ENCODE peak calls at places on chromosomes 13 and 19, in nine cellular contexts. H is ovary; T is neural progenitor cell; W is brain microvascular endothelial cell; M is heart left ventricle; S is endothelial cell of umbilical vein; D is IMR-90; P is uterus; G is CD4-positive, alpha-beta T cell. Z is an unnamed sample.

GRCh38 chr19:58228584-58229254 is at the start of gene ZNF544:
- DNase-seq in D (peak; percentile 64), H (peak; percentile 75), G (peak; percentile 38), P (peak; percentile 45), T (peak; percentile 82), M (peak; percentile 89), S (peak; percentile 84), W (peak; percentile 57), Z (no peak)

GRCh38 chr19:46181386-46181774 is 33.3 kb downstream of the IGFL2 start:
- DNase-seq in T (no peak), S (no peak), M (no peak), P (no peak), H (no peak), G (no peak), W (no peak), D (peak; percentile 28), Z (no peak)

GRCh38 chr13:106349080-106349841 is 186.2 kb downstream of the EFNB2 start:
- DNase-seq in D (peak; percentile 34), G (no peak), P (no peak), T (peak; percentile 71), S (peak; percentile 99), W (peak; percentile 30), H (no peak), M (no peak), Z (no peak)

GRCh38 chr19:13964776-13965175 is 12.5 kb downstream of the DCAF15 start:
- DNase-seq in G (no peak), M (no peak), S (no peak), D (peak; percentile 66), W (no peak), T (no peak), H (no peak), P (no peak), Z (no peak)

GRCh38 chr13:44238011-44238421 is 135.6 kb upstream of the SERP2 start:
- DNase-seq in P (no peak), D (peak; percentile 79), W (no peak), M (no peak), T (no peak), G (no peak), H (no peak), S (no peak), Z (peak; percentile 49)

GRCh38 chr13:114043421-114044053 is 69.7 kb upstream of the C13orf46 start:
- DNase-seq in P (peak; percentile 87), D (peak; percentile 95), M (peak; percentile 71), G (no peak), H (peak; percentile 76), S (no peak), W (peak; percentile 83), T (no peak), Z (no peak)

GRCh38 chr13:75492389-75492788 is 10.4 kb upstream of the TBC1D4 start:
- DNase-seq in H (no peak), P (no peak), T (no peak), S (no peak), W (peak; percentile 41), M (no peak), D (peak; percentile 69), G (no peak), Z (no peak)

GRCh38 chr19:42563352-42564210 is 31.1 kb downstream of the CEACAM8 start:
- DNase-seq in G (no peak), M (no peak), H (no peak), T (peak; percentile 71), D (peak; percentile 39), S (peak; percentile 38), P (no peak), W (peak; percentile 36), Z (no peak)

GRCh38 chr19:17172624-17173345 is 42.4 kb upstream of the USE1 start:
- DNase-seq in M (no peak), G (no peak), H (no peak), W (no peak), D (no peak), T (no peak), S (no peak), P (no peak), Z (no peak)

GRCh38 chr13:48333976-48334375 is 30.4 kb downstream of the RB1 start:
- DNase-seq in H (no peak), G (no peak), D (peak; percentile 36), S (peak; percentile 30), P (no peak), W (no peak), T (no peak), M (no peak), Z (no peak)

GRCh38 chr19:19106061-19106551 is 32.2 kb downstream of the TMEM161A start:
- DNase-seq in S (no peak), T (peak; percentile 69), G (no peak), H (peak; percentile 70), D (no peak), M (no peak), W (no peak), P (peak; percentile 36), Z (no peak)
- TF ChIP-seq CTCF in S (no peak), T (no peak), G (no peak), H (no peak), D (no peak), M (no peak), W (no peak), P (no peak), Z (no peak)

GRCh38 chr19:1322198-1322981 is 36.7 kb downstream of the EFNA2 start:
- DNase-seq in P (no peak), H (no peak), D (no peak), S (no peak), M (no peak), G (no peak), T (no peak), W (no peak), Z (no peak)
- H3K27me3 ChIP-seq in P (no peaks in the 10 kb centered on the region), H (no peaks in the 10 kb centered on the region), D (peaks cover 17% of the 10 kb centered on the region), S (peaks cover 6% of the 10 kb centered on the region), M (peaks cover 27% of the 10 kb centered on the region), G (peaks cover 39% of the 10 kb centered on the region), T (peaks cover 3% of the 10 kb centered on the region), W (peaks cover 11% of the 10 kb centered on the region), Z (no peaks in the 10 kb centered on the region)

DNA sequence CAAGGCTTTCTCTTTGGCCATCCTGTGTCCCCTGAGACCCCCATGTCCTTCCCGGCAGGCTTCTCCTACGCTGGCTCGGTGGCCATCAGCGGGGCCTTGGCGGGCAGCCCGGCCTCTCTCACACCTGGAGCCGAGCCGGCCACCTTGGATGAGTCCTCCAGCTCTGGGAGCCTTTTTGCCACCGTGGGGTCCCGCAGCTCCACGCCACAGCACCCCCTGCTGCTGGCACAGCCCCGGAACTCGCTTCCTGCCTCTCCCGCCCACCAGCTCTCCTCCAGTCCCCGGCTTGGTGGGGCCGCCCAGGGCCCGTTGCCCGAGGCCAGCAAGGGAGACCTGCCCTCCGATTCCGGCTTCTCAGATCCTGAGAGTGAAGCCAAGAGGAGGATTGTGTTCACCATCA is 14.2 kb downstream of the PLEKHJ1 start:
- DNase-seq in T (no peak), D (no peak), G (no peak), P (no peak), H (no peak), S (no peak), M (no peak), W (no peak), Z (no peak)
- TF ChIP-seq CTCF in T (peak; percentile 16), D (peak; percentile 28), G (no peak), P (no peak), H (no peak), S (no peak), M (peak; percentile 20), W (peak; percentile 63), Z (peak; percentile 28)

GRCh38 chr19:21462540-21462939 is 42.9 kb upstream of the ZNF429 start:
- DNase-seq in W (no peak), S (no peak), H (no peak), P (no peak), G (no peak), D (no peak), T (no peak), M (no peak), Z (no peak)

GRCh38 chr19:21472507-21472906 is 32.9 kb upstream of the ZNF429 start:
- DNase-seq in W (no peak), T (no peak), D (no peak), S (no peak), H (no peak), G (no peak), M (no peak), P (no peak), Z (no peak)

GRCh38 chr19:21468791-21469190 is 36.6 kb upstream of the ZNF429 start:
- DNase-seq in T (peak; percentile 6), G (no peak), W (no peak), D (no peak), M (no peak), H (no peak), P (no peak), S (no peak), Z (no peak)

GRCh38 chr19:21463449-21464105 is 41.8 kb upstream of the ZNF429 start:
- DNase-seq in H (peak; percentile 72), P (no peak), D (no peak), G (peak; percentile 7), M (no peak), W (no peak), T (peak; percentile 90), S (no peak), Z (no peak)

DNA sequence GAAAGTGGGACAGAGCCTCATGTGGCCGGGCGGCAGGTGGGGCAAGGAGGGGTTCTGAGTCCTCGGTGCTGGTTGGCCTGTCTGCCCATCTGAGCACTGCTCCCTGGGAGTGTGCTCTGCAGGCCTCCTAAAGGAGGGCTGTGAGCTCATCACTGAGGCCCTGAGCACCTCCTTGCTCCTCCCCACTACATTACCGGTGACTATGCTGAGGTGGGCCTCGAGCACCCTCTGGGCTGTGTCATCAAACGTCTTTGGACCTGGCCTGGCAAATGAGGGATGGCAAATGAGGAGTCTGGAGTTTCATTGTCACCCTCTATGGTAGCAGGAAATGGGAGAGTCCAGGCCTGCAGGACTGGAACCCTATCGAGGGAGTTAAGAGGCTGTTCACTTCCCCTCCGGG is 38.8 kb upstream of the ZNF429 start:
- DNase-seq in M (no peak), T (no peak), P (no peak), G (no peak), D (no peak), W (no peak), H (no peak), S (no peak), Z (no peak)
- H3K27me3 ChIP-seq in M (no peaks in the 10 kb centered on the region), T (no peaks in the 10 kb centered on the region), P (no peaks in the 10 kb centered on the region), G (no peaks in the 10 kb centered on the region), D (no peaks in the 10 kb centered on the region), W (no peaks in the 10 kb centered on the region), H (no peaks in the 10 kb centered on the region), S (no peaks in the 10 kb centered on the region), Z (no peaks in the 10 kb centered on the region)

GRCh38 chr19:41537789-41538188 is 38.2 kb upstream of the CEACAM21 start:
- DNase-seq in D (peak; percentile 22), M (no peak), W (peak; percentile 36), H (no peak), G (no peak), T (no peak), S (peak; percentile 43), P (no peak), Z (no peak)
- TF ChIP-seq CTCF in D (peak; percentile 62), M (peak; percentile 49), W (peak; percentile 63), H (no peak), G (peak; percentile 42), T (peak; percentile 37), S (peak; percentile 60), P (no peak), Z (peak; percentile 61)

GRCh38 chr19:33629826-33630375 is 8.1 kb downstream of the CHST8 start:
- DNase-seq in D (no peak), W (no peak), P (no peak), H (no peak), S (no peak), M (no peak), T (no peak), G (no peak), Z (no peak)
- H3K27me3 ChIP-seq in D (no peaks in the 10 kb centered on the region), W (no peaks in the 10 kb centered on the region), P (no peaks in the 10 kb centered on the region), H (no peaks in the 10 kb centered on the region), S (no peaks in the 10 kb centered on the region), M (no peaks in the 10 kb centered on the region), T (peaks cover 18% of the 10 kb centered on the region), G (peaks cover 9% of the 10 kb centered on the region), Z (no peaks in the 10 kb centered on the region)

GRCh38 chr13:20869540-20869939 is 33.0 kb downstream of the XPO4 start:
- DNase-seq in P (no peak), D (peak; percentile 11), W (no peak), S (peak; percentile 30), H (no peak), M (no peak), T (no peak), G (no peak), Z (no peak)
- TF ChIP-seq CTCF in P (peak; percentile 8), D (peak; percentile 39), W (peak; percentile 19), S (no peak), H (no peak), M (peak; percentile 55), T (no peak), G (no peak), Z (no peak)

Z was measured in BJ.